ENCODE peak calls at places on chromosomes 7 and 10, in five cellular contexts. One of them, this sample, is unnamed.

GRCh38 chr10:11535376-11535959 is 76.0 kb downstream of the USP6NL start:
- DNase-seq in kidney tubule cell: no peak
- DNase-seq in CD8-positive, alpha-beta memory T cell: no peak
- DNase-seq in dorsolateral prefrontal cortex: no peak
- DNase-seq in hepatocyte: no peak
- DNase-seq in this sample: no peak

GRCh38 chr10:14653271-14654161 is 121.2 kb downstream of the FAM107B start:
- DNase-seq in CD8-positive, alpha-beta memory T cell: peak
- DNase-seq in kidney tubule cell: peak
- DNase-seq in hepatocyte: peak
- DNase-seq in dorsolateral prefrontal cortex: no peak
- DNase-seq in this sample: no peak

GRCh38 chr7:55160539-55160938 is 141.7 kb downstream of the EGFR start:
- DNase-seq in dorsolateral prefrontal cortex: no peak
- DNase-seq in CD8-positive, alpha-beta memory T cell: no peak
- DNase-seq in kidney tubule cell: peak
- DNase-seq in hepatocyte: no peak
- DNase-seq in this sample: no peak

GRCh38 chr7:157663061-157663863 is 326.5 kb downstream of the DNAJB6 start:
- DNase-seq in hepatocyte: peak
- DNase-seq in kidney tubule cell: no peak
- DNase-seq in CD8-positive, alpha-beta memory T cell: peak
- DNase-seq in dorsolateral prefrontal cortex: no peak
- DNase-seq in this sample: no peak

GRCh38 chr7:151386301-151387160 is 23.3 kb downstream of the WDR86 start:
- DNase-seq in dorsolateral prefrontal cortex: no peak
- DNase-seq in CD8-positive, alpha-beta memory T cell: peak
- DNase-seq in hepatocyte: no peak
- DNase-seq in kidney tubule cell: peak
- DNase-seq in this sample: no peak

GRCh38 chr7:41886906-41887311 is 184.0 kb upstream of the INHBA start:
- DNase-seq in CD8-positive, alpha-beta memory T cell: no peak
- DNase-seq in kidney tubule cell: peak
- DNase-seq in dorsolateral prefrontal cortex: no peak
- DNase-seq in hepatocyte: peak
- DNase-seq in this sample: no peak

GRCh38 chr7:16724344-16724743 is 29.2 kb upstream of the TSPAN13 start:
- DNase-seq in kidney tubule cell: no peak
- DNase-seq in hepatocyte: no peak
- DNase-seq in CD8-positive, alpha-beta memory T cell: no peak
- DNase-seq in dorsolateral prefrontal cortex: no peak
- DNase-seq in this sample: no peak

GRCh38 chr10:556971-557370 is 132.5 kb downstream of the DIP2C start:
- DNase-seq in CD8-positive, alpha-beta memory T cell: no peak
- DNase-seq in dorsolateral prefrontal cortex: no peak
- DNase-seq in kidney tubule cell: no peak
- DNase-seq in hepatocyte: no peak
- DNase-seq in this sample: no peak

GRCh38 chr7:134041477-134041876 is 85.7 kb upstream of the LRGUK start:
- DNase-seq in CD8-positive, alpha-beta memory T cell: no peak
- DNase-seq in kidney tubule cell: no peak
- DNase-seq in dorsolateral prefrontal cortex: no peak
- DNase-seq in hepatocyte: no peak
- DNase-seq in this sample: no peak

GRCh38 chr7:32262315-32262714 is 192.1 kb upstream of the PDE1C start:
- DNase-seq in hepatocyte: no peak
- DNase-seq in kidney tubule cell: no peak
- DNase-seq in dorsolateral prefrontal cortex: no peak
- DNase-seq in CD8-positive, alpha-beta memory T cell: no peak
- DNase-seq in this sample: no peak

GRCh38 chr7:154231732-154232131 is 179.5 kb downstream of the DPP6 start:
- DNase-seq in CD8-positive, alpha-beta memory T cell: no peak
- DNase-seq in dorsolateral prefrontal cortex: no peak
- DNase-seq in hepatocyte: peak
- DNase-seq in kidney tubule cell: no peak
- DNase-seq in this sample: no peak

GRCh38 chr7:121447191-121447920 is 51.2 kb upstream of the FAM3C start:
- DNase-seq in hepatocyte: no peak
- DNase-seq in dorsolateral prefrontal cortex: no peak
- DNase-seq in CD8-positive, alpha-beta memory T cell: no peak
- DNase-seq in kidney tubule cell: no peak
- DNase-seq in this sample: no peak

GRCh38 chr10:34121125-34121973 is 693.7 kb downstream of the PARD3 start:
- DNase-seq in kidney tubule cell: no peak
- DNase-seq in hepatocyte: no peak
- DNase-seq in CD8-positive, alpha-beta memory T cell: no peak
- DNase-seq in dorsolateral prefrontal cortex: no peak
- DNase-seq in this sample: no peak

GRCh38 chr10:56487746-56488145 is 126.7 kb upstream of the ZWINT start:
- DNase-seq in kidney tubule cell: no peak
- DNase-seq in hepatocyte: no peak
- DNase-seq in dorsolateral prefrontal cortex: no peak
- DNase-seq in CD8-positive, alpha-beta memory T cell: no peak
- DNase-seq in this sample: no peak

GRCh38 chr10:137606-138005 is 2.4 kb downstream of the ZMYND11 start:
- DNase-seq in dorsolateral prefrontal cortex: no peak
- DNase-seq in kidney tubule cell: peak
- DNase-seq in CD8-positive, alpha-beta memory T cell: no peak
- DNase-seq in hepatocyte: no peak
- DNase-seq in this sample: no peak

GRCh38 chr7:84589012-84589411 is 394.4 kb upstream of the SEMA3A start:
- DNase-seq in hepatocyte: no peak
- DNase-seq in kidney tubule cell: no peak
- DNase-seq in dorsolateral prefrontal cortex: no peak
- DNase-seq in CD8-positive, alpha-beta memory T cell: peak
- DNase-seq in this sample: no peak

GRCh38 chr10:27258838-27259532 is 18.4 kb upstream of the ACBD5 start:
- DNase-seq in hepatocyte: peak
- DNase-seq in dorsolateral prefrontal cortex: no peak
- DNase-seq in CD8-positive, alpha-beta memory T cell: peak
- DNase-seq in kidney tubule cell: no peak
- DNase-seq in this sample: peak

GRCh38 chr10:69974551-69975155 is 78.0 kb upstream of the MACROH2A2 start:
- DNase-seq in CD8-positive, alpha-beta memory T cell: no peak
- DNase-seq in hepatocyte: peak
- DNase-seq in dorsolateral prefrontal cortex: no peak
- DNase-seq in kidney tubule cell: no peak
- DNase-seq in this sample: no peak

GRCh38 chr7:96287168-96287567 is 34.7 kb downstream of the SLC25A13 start:
- DNase-seq in hepatocyte: no peak
- DNase-seq in kidney tubule cell: no peak
- DNase-seq in CD8-positive, alpha-beta memory T cell: no peak
- DNase-seq in dorsolateral prefrontal cortex: no peak
- DNase-seq in this sample: no peak

GRCh38 chr10:122054046-122055025 is 65.4 kb downstream of the TACC2 start:
- DNase-seq in dorsolateral prefrontal cortex: no peak
- DNase-seq in hepatocyte: peak
- DNase-seq in CD8-positive, alpha-beta memory T cell: no peak
- DNase-seq in kidney tubule cell: peak
- DNase-seq in this sample: no peak

GRCh38 chr10:52346394-52347326 is 32.6 kb downstream of the DKK1 start:
- DNase-seq in CD8-positive, alpha-beta memory T cell: no peak
- DNase-seq in hepatocyte: no peak
- DNase-seq in dorsolateral prefrontal cortex: no peak
- DNase-seq in kidney tubule cell: no peak
- DNase-seq in this sample: no peak

GRCh38 chr7:38863609-38864291 is 45.2 kb downstream of the VPS41 start:
- DNase-seq in kidney tubule cell: peak
- DNase-seq in dorsolateral prefrontal cortex: no peak
- DNase-seq in hepatocyte: peak
- DNase-seq in CD8-positive, alpha-beta memory T cell: no peak
- DNase-seq in this sample: no peak

GRCh38 chr10:96124230-96125141 is 5.6 kb upstream of the ZNF518A start:
- DNase-seq in dorsolateral prefrontal cortex: no peak
- DNase-seq in kidney tubule cell: peak
- DNase-seq in hepatocyte: peak
- DNase-seq in CD8-positive, alpha-beta memory T cell: no peak
- DNase-seq in this sample: no peak

GRCh38 chr10:10223129-10223528 is 794.5 kb upstream of the CELF2 start:
- DNase-seq in CD8-positive, alpha-beta memory T cell: no peak
- DNase-seq in dorsolateral prefrontal cortex: no peak
- DNase-seq in hepatocyte: no peak
- DNase-seq in kidney tubule cell: no peak
- DNase-seq in this sample: no peak

GRCh38 chr10:55668326-55668922 is 692.6 kb downstream of the ZWINT start:
- DNase-seq in CD8-positive, alpha-beta memory T cell: no peak
- DNase-seq in hepatocyte: peak
- DNase-seq in dorsolateral prefrontal cortex: no peak
- DNase-seq in kidney tubule cell: peak
- DNase-seq in this sample: no peak

GRCh38 chr7:141701489-141702046 is 398 bp downstream of the DENND11 start:
- DNase-seq in CD8-positive, alpha-beta memory T cell: peak
- DNase-seq in dorsolateral prefrontal cortex: no peak
- DNase-seq in hepatocyte: peak
- DNase-seq in kidney tubule cell: peak
- DNase-seq in this sample: peak

GRCh38 chr10:24287559-24288195 is 78.7 kb downstream of the KIAA1217 start:
- DNase-seq in CD8-positive, alpha-beta memory T cell: no peak
- DNase-seq in kidney tubule cell: no peak
- DNase-seq in hepatocyte: no peak
- DNase-seq in dorsolateral prefrontal cortex: no peak
- DNase-seq in this sample: no peak

GRCh38 chr10:118504044-118504944 is 91.2 kb downstream of the PRLHR start:
- DNase-seq in kidney tubule cell: peak
- DNase-seq in hepatocyte: peak
- DNase-seq in dorsolateral prefrontal cortex: no peak
- DNase-seq in CD8-positive, alpha-beta memory T cell: no peak
- DNase-seq in this sample: no peak

GRCh38 chr7:79055722-79056415 is 397.6 kb downstream of the MAGI2 start:
- DNase-seq in hepatocyte: peak
- DNase-seq in dorsolateral prefrontal cortex: no peak
- DNase-seq in CD8-positive, alpha-beta memory T cell: no peak
- DNase-seq in kidney tubule cell: peak
- DNase-seq in this sample: no peak

GRCh38 chr7:44959433-44959951 is 19.3 kb downstream of the MYO1G start:
- DNase-seq in hepatocyte: no peak
- DNase-seq in kidney tubule cell: peak
- DNase-seq in CD8-positive, alpha-beta memory T cell: peak
- DNase-seq in dorsolateral prefrontal cortex: no peak
- DNase-seq in this sample: no peak

GRCh38 chr7:7704867-7705266 is 13.5 kb downstream of the RPA3 start:
- DNase-seq in kidney tubule cell: no peak
- DNase-seq in CD8-positive, alpha-beta memory T cell: no peak
- DNase-seq in hepatocyte: no peak
- DNase-seq in dorsolateral prefrontal cortex: no peak
- DNase-seq in this sample: no peak

GRCh38 chr10:70772627-70773026 is 12.6 kb downstream of the TBATA start:
- DNase-seq in CD8-positive, alpha-beta memory T cell: no peak
- DNase-seq in dorsolateral prefrontal cortex: no peak
- DNase-seq in kidney tubule cell: no peak
- DNase-seq in hepatocyte: no peak
- DNase-seq in this sample: no peak

GRCh38 chr7:27198871-27199801 is 755 bp downstream of the HOXA13 start:
- DNase-seq in kidney tubule cell: no peak
- DNase-seq in dorsolateral prefrontal cortex: no peak
- DNase-seq in CD8-positive, alpha-beta memory T cell: no peak
- DNase-seq in hepatocyte: no peak
- DNase-seq in this sample: no peak

GRCh38 chr7:82015751-82016150 is 245.9 kb upstream of the HGF start:
- DNase-seq in hepatocyte: no peak
- DNase-seq in kidney tubule cell: no peak
- DNase-seq in dorsolateral prefrontal cortex: no peak
- DNase-seq in CD8-positive, alpha-beta memory T cell: no peak
- DNase-seq in this sample: no peak

GRCh38 chr7:52634996-52635395 is 400.4 kb upstream of the POM121L12 start:
- DNase-seq in kidney tubule cell: peak
- DNase-seq in CD8-positive, alpha-beta memory T cell: no peak
- DNase-seq in hepatocyte: peak
- DNase-seq in dorsolateral prefrontal cortex: no peak
- DNase-seq in this sample: no peak

GRCh38 chr7:90933984-90934383 is 330.2 kb upstream of the FZD1 start:
- DNase-seq in kidney tubule cell: no peak
- DNase-seq in hepatocyte: no peak
- DNase-seq in CD8-positive, alpha-beta memory T cell: no peak
- DNase-seq in dorsolateral prefrontal cortex: no peak
- DNase-seq in this sample: no peak

GRCh38 chr10:14774797-14775196 is at the start of gene FAM107B:
- DNase-seq in CD8-positive, alpha-beta memory T cell: no peak
- DNase-seq in dorsolateral prefrontal cortex: no peak
- DNase-seq in hepatocyte: no peak
- DNase-seq in kidney tubule cell: no peak
- DNase-seq in this sample: no peak

GRCh38 chr10:127923646-127924045 is 16.7 kb downstream of the PTPRE start:
- DNase-seq in CD8-positive, alpha-beta memory T cell: no peak
- DNase-seq in dorsolateral prefrontal cortex: no peak
- DNase-seq in hepatocyte: no peak
- DNase-seq in kidney tubule cell: no peak
- DNase-seq in this sample: no peak

GRCh38 chr7:73736885-73737284 is 1.7 kb downstream of the ABHD11 start:
- DNase-seq in kidney tubule cell: no peak
- DNase-seq in hepatocyte: no peak
- DNase-seq in dorsolateral prefrontal cortex: no peak
- DNase-seq in CD8-positive, alpha-beta memory T cell: peak
- DNase-seq in this sample: no peak

This sample was measured in frontal cortex.